ENCODE peak calls at places on chromosome 17, in seven cellular contexts. One of them, this sample, is unnamed.

GRCh38 chr17:33874617-33875060 is 380.4 kb upstream of the CCL2 start:
- DNase-seq in neural progenitor cell: no peak
- DNase-seq in fibroblast of lung: no peak
- DNase-seq in left ventricle myocardium inferior: no peak
- DNase-seq in GM13976: no peak
- DNase-seq in ascending aorta: no peak
- DNase-seq in fibroblast of the aortic adventitia: no peak
- DNase-seq in this sample: no peak

GRCh38 chr17:46869296-46869695 is 17.9 kb downstream of the WNT9B start:
- DNase-seq in neural progenitor cell: no peak
- DNase-seq in fibroblast of lung: no peak
- DNase-seq in left ventricle myocardium inferior: no peak
- DNase-seq in GM13976: no peak
- DNase-seq in ascending aorta: no peak
- DNase-seq in fibroblast of the aortic adventitia: no peak
- DNase-seq in this sample: no peak

GRCh38 chr17:9529033-9529748 is 46.4 kb downstream of the STX8 start:
- DNase-seq in neural progenitor cell: peak; percentile 33
- DNase-seq in fibroblast of lung: peak; percentile 45
- DNase-seq in left ventricle myocardium inferior: no peak
- DNase-seq in GM13976: peak; percentile 55
- DNase-seq in ascending aorta: no peak
- DNase-seq in fibroblast of the aortic adventitia: peak; percentile 53
- DNase-seq in this sample: no peak

GRCh38 chr17:40122944-40123810 is 1.4 kb downstream of the MSL1 start:
- DNase-seq in neural progenitor cell: peak; percentile 89
- DNase-seq in fibroblast of lung: peak; percentile 37
- DNase-seq in left ventricle myocardium inferior: peak; percentile 45
- DNase-seq in GM13976: peak; percentile 67
- DNase-seq in ascending aorta: no peak
- DNase-seq in fibroblast of the aortic adventitia: peak; percentile 55
- DNase-seq in this sample: peak; percentile 79

GRCh38 chr17:44374306-44375195 is 10.9 kb upstream of the FAM171A2 start:
- DNase-seq in neural progenitor cell: peak; percentile 53
- DNase-seq in fibroblast of lung: no peak
- DNase-seq in left ventricle myocardium inferior: no peak
- DNase-seq in GM13976: peak; percentile 64
- DNase-seq in ascending aorta: no peak
- DNase-seq in fibroblast of the aortic adventitia: no peak
- DNase-seq in this sample: no peak

GRCh38 chr17:38852771-38853291 is 690 bp downstream of the RPL23 start:
- DNase-seq in neural progenitor cell: no peak
- DNase-seq in fibroblast of lung: no peak
- DNase-seq in left ventricle myocardium inferior: no peak
- DNase-seq in GM13976: no peak
- DNase-seq in ascending aorta: no peak
- DNase-seq in fibroblast of the aortic adventitia: no peak
- DNase-seq in this sample: no peak

GRCh38 chr17:81436294-81436849 is 41.1 kb downstream of the BAHCC1 start:
- DNase-seq in neural progenitor cell: peak; percentile 59
- DNase-seq in fibroblast of lung: no peak
- DNase-seq in left ventricle myocardium inferior: peak; percentile 76
- DNase-seq in GM13976: no peak
- DNase-seq in ascending aorta: no peak
- DNase-seq in fibroblast of the aortic adventitia: no peak
- DNase-seq in this sample: no peak

GRCh38 chr17:6505425-6506142 is 50.8 kb downstream of the PITPNM3 start:
- DNase-seq in neural progenitor cell: no peak
- DNase-seq in fibroblast of lung: peak; percentile 74
- DNase-seq in left ventricle myocardium inferior: no peak
- DNase-seq in GM13976: no peak
- DNase-seq in ascending aorta: no peak
- DNase-seq in fibroblast of the aortic adventitia: peak; percentile 59
- DNase-seq in this sample: no peak

DNA sequence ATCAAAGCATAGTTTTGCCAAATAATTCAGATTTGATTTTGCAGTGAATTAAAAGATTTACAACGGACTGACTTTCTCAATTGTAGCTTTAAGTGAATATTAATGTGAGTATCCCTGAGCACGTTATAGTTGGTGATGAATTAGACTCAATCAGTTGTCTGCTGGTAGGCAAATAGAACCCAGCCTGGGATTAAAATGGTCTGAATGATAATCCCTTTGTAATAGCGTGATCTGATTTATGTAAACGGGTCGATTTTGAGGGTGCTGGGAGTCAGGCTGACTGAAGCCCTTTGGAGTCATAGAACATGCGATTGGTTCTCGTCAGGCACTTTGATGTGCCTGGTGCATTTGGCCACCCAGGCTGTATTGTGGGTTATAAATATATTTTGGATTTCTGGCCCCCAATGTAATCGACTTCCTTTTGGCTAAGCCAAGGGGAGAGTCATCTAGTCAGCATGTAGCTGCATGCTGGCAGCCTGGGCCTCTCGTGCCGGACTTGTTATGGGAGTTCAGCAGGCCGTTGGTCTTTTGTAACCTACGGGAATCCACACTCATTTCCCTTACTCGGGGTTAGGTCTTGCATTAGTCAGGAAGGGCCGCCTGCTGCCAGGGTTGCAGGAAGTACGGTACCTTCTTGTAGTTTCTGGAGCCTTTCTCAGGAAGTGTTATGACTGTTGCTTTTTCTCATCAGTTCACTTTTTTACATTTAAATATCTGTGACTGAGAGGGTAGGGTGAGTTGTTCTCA is 5.4 kb downstream of the PGS1 start:
- DNase-seq in neural progenitor cell: no peak
- DNase-seq in fibroblast of lung: peak; percentile 100
- DNase-seq in left ventricle myocardium inferior: peak; percentile 68
- DNase-seq in GM13976: no peak
- DNase-seq in ascending aorta: peak; percentile 98
- DNase-seq in fibroblast of the aortic adventitia: peak; percentile 99
- DNase-seq in this sample: no peak
- TF ChIP-seq CTCF in neural progenitor cell: no peak
- TF ChIP-seq CTCF in fibroblast of lung: no peak
- TF ChIP-seq CTCF in left ventricle myocardium inferior: no peak
- TF ChIP-seq CTCF in GM13976: no peak
- TF ChIP-seq CTCF in ascending aorta: no peak
- TF ChIP-seq CTCF in fibroblast of the aortic adventitia: no peak
- TF ChIP-seq CTCF in this sample: no peak

DNA sequence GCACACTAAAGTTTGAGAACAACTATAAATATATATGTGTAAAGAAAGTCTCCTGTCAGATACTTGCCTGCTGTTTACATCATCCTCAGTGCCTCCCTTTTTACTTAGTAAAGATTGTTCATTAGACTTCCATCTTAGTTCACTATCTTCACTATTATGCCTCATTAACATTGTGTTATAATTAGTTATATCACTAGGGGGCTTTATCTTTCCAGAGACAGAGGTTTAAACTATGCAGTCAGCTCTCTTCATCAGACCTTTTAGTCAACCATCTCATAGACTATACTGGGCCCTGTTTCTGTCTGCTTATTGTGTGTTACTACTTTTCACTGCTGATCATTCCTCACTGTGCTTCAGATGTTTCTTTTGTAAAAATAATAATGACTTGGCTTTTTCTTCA is 630.8 kb upstream of the KIF2B start:
- DNase-seq in neural progenitor cell: no peak
- DNase-seq in fibroblast of lung: no peak
- DNase-seq in left ventricle myocardium inferior: no peak
- DNase-seq in GM13976: no peak
- DNase-seq in ascending aorta: no peak
- DNase-seq in fibroblast of the aortic adventitia: no peak
- DNase-seq in this sample: no peak
- TF ChIP-seq CTCF in neural progenitor cell: no peak
- TF ChIP-seq CTCF in fibroblast of lung: no peak
- TF ChIP-seq CTCF in left ventricle myocardium inferior: no peak
- TF ChIP-seq CTCF in GM13976: no peak
- TF ChIP-seq CTCF in ascending aorta: no peak
- TF ChIP-seq CTCF in fibroblast of the aortic adventitia: no peak
- TF ChIP-seq CTCF in this sample: peak; percentile 17

DNA sequence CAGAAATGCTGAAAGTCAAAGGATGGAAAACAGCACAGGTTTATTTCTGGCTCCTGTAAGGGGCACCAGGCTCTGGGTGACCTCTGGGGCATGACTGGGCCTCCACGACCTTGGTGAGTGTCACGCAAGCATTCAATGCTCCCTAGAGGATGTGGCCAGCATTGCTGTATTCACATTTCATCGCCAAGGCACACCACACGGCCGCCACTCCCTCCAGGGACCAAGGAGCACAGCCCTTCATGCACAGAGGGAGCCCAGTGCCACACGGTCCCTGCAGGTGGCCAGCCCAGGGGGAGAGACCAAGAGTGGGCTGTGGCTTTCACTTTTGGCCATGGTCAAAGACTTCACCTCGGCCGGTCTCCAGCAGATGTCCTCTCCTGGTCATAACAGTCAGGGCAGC is 137.4 kb upstream of the TNRC6C start:
- DNase-seq in neural progenitor cell: no peak
- DNase-seq in fibroblast of lung: no peak
- DNase-seq in left ventricle myocardium inferior: no peak
- DNase-seq in GM13976: no peak
- DNase-seq in ascending aorta: no peak
- DNase-seq in fibroblast of the aortic adventitia: no peak
- DNase-seq in this sample: peak; percentile 25
- TF ChIP-seq CTCF in neural progenitor cell: no peak
- TF ChIP-seq CTCF in fibroblast of lung: no peak
- TF ChIP-seq CTCF in left ventricle myocardium inferior: peak; percentile 49
- TF ChIP-seq CTCF in GM13976: no peak
- TF ChIP-seq CTCF in ascending aorta: no peak
- TF ChIP-seq CTCF in fibroblast of the aortic adventitia: no peak
- TF ChIP-seq CTCF in this sample: peak; percentile 35

DNA sequence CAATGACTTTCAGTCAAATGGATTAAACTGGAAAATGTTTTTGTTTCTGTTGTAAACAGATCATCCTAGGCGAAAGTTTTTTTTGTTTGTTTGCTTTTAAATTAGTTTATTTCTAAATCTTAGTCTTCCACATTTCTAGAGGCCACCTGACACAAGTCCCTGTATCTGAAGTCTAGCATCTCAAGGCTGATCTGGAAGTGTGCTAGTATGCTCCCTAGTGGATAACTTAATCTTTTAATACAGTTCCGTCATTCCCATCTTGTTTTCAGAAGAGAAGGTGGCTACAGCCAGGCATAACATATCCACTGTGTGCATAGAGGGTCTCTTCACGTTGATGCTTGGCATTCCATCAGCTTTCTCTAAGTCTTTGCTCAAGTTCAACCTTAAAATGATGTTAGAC is 7.6 kb downstream of the IFT20 start:
- DNase-seq in neural progenitor cell: no peak
- DNase-seq in fibroblast of lung: no peak
- DNase-seq in left ventricle myocardium inferior: no peak
- DNase-seq in GM13976: no peak
- DNase-seq in ascending aorta: no peak
- DNase-seq in fibroblast of the aortic adventitia: peak; percentile 28
- DNase-seq in this sample: no peak
- TF ChIP-seq CTCF in neural progenitor cell: no peak
- TF ChIP-seq CTCF in fibroblast of lung: no peak
- TF ChIP-seq CTCF in left ventricle myocardium inferior: no peak
- TF ChIP-seq CTCF in GM13976: no peak
- TF ChIP-seq CTCF in ascending aorta: no peak
- TF ChIP-seq CTCF in fibroblast of the aortic adventitia: no peak
- TF ChIP-seq CTCF in this sample: no peak

GRCh38 chr17:61425682-61426481 is 26.2 kb downstream of the TBX2 start:
- DNase-seq in neural progenitor cell: peak; percentile 53
- DNase-seq in fibroblast of lung: no peak
- DNase-seq in left ventricle myocardium inferior: no peak
- DNase-seq in GM13976: no peak
- DNase-seq in ascending aorta: no peak
- DNase-seq in fibroblast of the aortic adventitia: no peak
- DNase-seq in this sample: no peak
- TF ChIP-seq CTCF in neural progenitor cell: peak; percentile 39
- TF ChIP-seq CTCF in fibroblast of lung: peak; percentile 30
- TF ChIP-seq CTCF in left ventricle myocardium inferior: no peak
- TF ChIP-seq CTCF in GM13976: no peak
- TF ChIP-seq CTCF in ascending aorta: no peak
- TF ChIP-seq CTCF in fibroblast of the aortic adventitia: no peak
- TF ChIP-seq CTCF in this sample: no peak

DNA sequence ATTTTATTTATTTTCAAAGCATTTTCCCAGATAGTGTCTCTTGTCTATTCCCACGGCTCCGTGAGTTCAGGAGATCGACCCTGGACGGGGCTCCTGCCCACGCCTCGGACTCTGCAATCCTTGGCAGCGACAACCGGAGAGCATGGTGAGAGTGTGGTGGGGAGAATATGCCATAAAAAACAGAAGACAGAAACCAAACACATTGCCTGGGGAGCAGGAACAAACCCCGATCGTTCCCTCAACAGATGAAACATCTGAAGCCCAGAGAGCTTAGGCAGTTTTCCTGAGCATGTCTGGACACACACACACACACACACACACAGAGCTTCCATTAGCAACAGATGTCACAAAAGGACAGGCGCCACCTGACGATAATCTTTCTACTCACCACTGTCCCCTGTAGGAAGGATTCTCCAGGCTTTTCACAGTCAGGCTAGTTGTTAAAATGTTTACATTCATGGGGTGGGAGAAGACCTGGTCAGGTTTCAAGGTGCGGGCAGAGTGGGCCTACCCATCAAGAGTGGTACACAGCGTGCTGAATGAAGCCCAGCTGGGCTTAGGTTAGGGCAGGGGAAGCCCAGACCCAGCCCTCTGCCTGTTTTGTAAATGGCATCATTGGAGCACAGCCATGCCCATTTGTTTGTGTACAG is 230.4 kb upstream of the TNRC6C start:
- DNase-seq in neural progenitor cell: no peak
- DNase-seq in fibroblast of lung: no peak
- DNase-seq in left ventricle myocardium inferior: peak; percentile 56
- DNase-seq in GM13976: no peak
- DNase-seq in ascending aorta: peak; percentile 58
- DNase-seq in fibroblast of the aortic adventitia: peak; percentile 28
- DNase-seq in this sample: no peak
- TF ChIP-seq CTCF in neural progenitor cell: no peak
- TF ChIP-seq CTCF in fibroblast of lung: peak; percentile 1
- TF ChIP-seq CTCF in left ventricle myocardium inferior: peak; percentile 44
- TF ChIP-seq CTCF in GM13976: no peak
- TF ChIP-seq CTCF in ascending aorta: no peak
- TF ChIP-seq CTCF in fibroblast of the aortic adventitia: peak; percentile 22
- TF ChIP-seq CTCF in this sample: no peak

This sample was measured in DND-41.